ENCODE peak calls at places on chromosomes 16 and 17, in four cellular contexts. X, V, H and M are unnamed samples.

GRCh38 chr16:10356870-10357842 is 28.7 kb upstream of the ATF7IP2 start:
- DNase-seq in X (no peak), V (no peak), H (no peak), M (no peak)

GRCh38 chr17:17021194-17021863 is 20.9 kb upstream of the MPRIP start:
- DNase-seq in V (no peak), H (peak; percentile 86), X (peak; percentile 95), M (peak; percentile 57)

GRCh38 chr17:10141436-10141835 is 57.0 kb downstream of the GAS7 start:
- DNase-seq in X (no peak), H (no peak), V (no peak), M (no peak)

GRCh38 chr17:77771998-77772397 is 186.5 kb upstream of the TNRC6C start:
- DNase-seq in X (no peak), V (no peak), H (no peak), M (no peak)

GRCh38 chr17:63685021-63685420 is 14.9 kb downstream of the LIMD2 start:
- DNase-seq in X (no peak), V (no peak), H (no peak), M (no peak)

GRCh38 chr17:18381158-18381952 is 3.8 kb downstream of the EVPLL start:
- DNase-seq in H (no peak), V (peak; percentile 54), X (no peak), M (no peak)

GRCh38 chr17:2239882-2240430 is 63.6 kb downstream of the SMG6 start:
- DNase-seq in V (no peak), X (peak; percentile 73), H (peak; percentile 15), M (no peak)

GRCh38 chr17:74176546-74177001 is 26.9 kb upstream of the RPL38 start:
- DNase-seq in V (no peak), H (peak; percentile 72), X (peak; percentile 43), M (peak; percentile 44)

GRCh38 chr17:4167786-4168185 is 24.8 kb downstream of the CYB5D2 start:
- DNase-seq in H (no peak), X (no peak), V (no peak), M (no peak)

GRCh38 chr17:71412803-71413202 is 708.0 kb upstream of the SOX9 start:
- DNase-seq in X (peak; percentile 93), V (no peak), H (no peak), M (no peak)

GRCh38 chr17:33112763-33113162 is 121.1 kb downstream of the SPACA3 start:
- DNase-seq in V (no peak), X (no peak), H (no peak), M (no peak)

GRCh38 chr16:12362482-12363458 is 386.2 kb downstream of the SNX29 start:
- DNase-seq in X (no peak), V (no peak), H (peak; percentile 15), M (peak; percentile 46)

GRCh38 chr16:11098601-11099377 is 154.4 kb downstream of the CLEC16A start:
- DNase-seq in H (no peak), V (no peak), X (no peak), M (no peak)

GRCh38 chr17:48613862-48614694 is 1.0 kb downstream of the HOXB8 start:
- DNase-seq in X (no peak), H (no peak), V (no peak), M (no peak)

GRCh38 chr16:10957771-10958486 is 13.6 kb downstream of the CLEC16A start:
- DNase-seq in H (no peak), X (peak; percentile 64), V (no peak), M (no peak)

GRCh38 chr17:37019745-37020129 is 71.0 kb downstream of the AATF start:
- DNase-seq in H (no peak), V (no peak), X (no peak), M (no peak)

GRCh38 chr17:66165537-66166123 is 26.3 kb downstream of the CEP112 start:
- DNase-seq in X (no peak), H (no peak), V (no peak), M (no peak)

GRCh38 chr16:81469710-81470481 is 25.3 kb downstream of the CMIP start:
- DNase-seq in X (no peak), V (no peak), H (no peak), M (peak; percentile 34)

GRCh38 chr17:37026534-37026875 is 77.8 kb downstream of the AATF start:
- DNase-seq in H (no peak), V (no peak), X (no peak), M (no peak)

GRCh38 chr17:40094874-40095273 is 5.5 kb downstream of the NR1D1 start:
- DNase-seq in X (no peak), H (no peak), V (no peak), M (no peak)

GRCh38 chr17:7830616-7831015 is 3.4 kb upstream of the KDM6B start:
- DNase-seq in X (no peak), V (no peak), H (no peak), M (no peak)

GRCh38 chr16:89828199-89828869 is at the start of gene SPIRE2:
- DNase-seq in V (peak; percentile 74), X (peak; percentile 40), H (peak; percentile 83), M (peak; percentile 82)

GRCh38 chr17:27635275-27635823 is 4.4 kb downstream of the LGALS9 start:
- DNase-seq in X (no peak), H (no peak), V (no peak), M (no peak)

GRCh38 chr16:2032285-2033056 is 5.8 kb downstream of the NHERF2 start:
- DNase-seq in H (no peak), X (no peak), V (no peak), M (no peak)

GRCh38 chr16:47694543-47694942 is 233.4 kb downstream of the PHKB start:
- DNase-seq in H (no peak), X (no peak), V (no peak), M (no peak)

GRCh38 chr16:86457621-86458456 is 52.5 kb upstream of the FOXF1 start:
- DNase-seq in X (no peak), H (no peak), V (no peak), M (no peak)

GRCh38 chr17:9219631-9220415 is 198.5 kb downstream of the NTN1 start:
- DNase-seq in V (no peak), X (no peak), H (no peak), M (no peak)

GRCh38 chr17:68800731-68801130 is 154.5 kb downstream of the ABCA8 start:
- DNase-seq in V (no peak), X (no peak), H (no peak), M (no peak)

GRCh38 chr16:15548482-15548891 is 94.5 kb downstream of the MARF1 start:
- DNase-seq in H (no peak), V (no peak), X (no peak), M (no peak)

GRCh38 chr17:50840311-50840851 is 5.0 kb downstream of the WFIKKN2 start:
- DNase-seq in H (no peak), X (peak; percentile 35), V (no peak), M (no peak)

GRCh38 chr17:76598004-76598439 is 12.4 kb upstream of the ST6GALNAC2 start:
- DNase-seq in H (peak; percentile 8), V (no peak), X (no peak), M (no peak)

GRCh38 chr17:76593338-76593737 is 7.7 kb upstream of the ST6GALNAC2 start:
- DNase-seq in H (no peak), V (no peak), X (peak; percentile 92), M (no peak)

GRCh38 chr17:76597156-76598003 is 11.7 kb upstream of the ST6GALNAC2 start:
- DNase-seq in X (peak; percentile 67), H (no peak), V (peak; percentile 93), M (no peak)

GRCh38 chr17:76594676-76595075 is 9.0 kb upstream of the ST6GALNAC2 start:
- DNase-seq in X (no peak), V (no peak), H (no peak), M (no peak)

DNA sequence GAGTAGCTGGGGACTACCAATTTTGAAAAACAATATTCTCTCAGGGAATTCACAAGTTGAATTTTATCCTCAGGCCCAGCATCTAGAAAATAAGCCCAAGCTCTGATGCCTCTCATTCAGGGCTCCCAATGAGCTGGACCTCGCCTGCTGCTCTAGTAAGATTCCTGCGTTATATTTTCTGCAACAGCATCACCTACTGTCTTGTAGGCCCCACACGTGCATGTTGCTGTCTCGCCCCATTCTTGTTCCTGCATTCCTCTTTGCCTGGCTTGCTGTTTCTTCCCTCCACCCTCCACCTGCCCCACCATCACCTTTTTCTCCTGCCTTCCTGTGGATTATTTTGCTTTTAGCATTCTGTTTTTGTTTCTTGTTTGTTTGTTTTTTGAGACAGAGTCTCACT is 8.3 kb upstream of the ST6GALNAC2 start:
- DNase-seq in H (no peak), X (no peak), V (no peak), M (no peak)
- H3K4me1 ChIP-seq in H (no peaks in the 10 kb centered on the region), X (peaks cover 29% of the 10 kb centered on the region), V (peaks cover 13% of the 10 kb centered on the region), M (no peaks in the 10 kb centered on the region)

GRCh38 chr16:88130016-88130415 is 178.8 kb downstream of the BANP start:
- DNase-seq in H (no peak), X (no peak), V (no peak), M (no peak)

GRCh38 chr16:88130681-88131080 is 179.4 kb downstream of the BANP start:
- DNase-seq in V (no peak), X (no peak), H (no peak), M (no peak)

GRCh38 chr16:88131966-88132365 is 180.7 kb downstream of the BANP start:
- DNase-seq in H (no peak), X (no peak), V (no peak), M (no peak)

GRCh38 chr16:88132836-88133506 is 181.7 kb downstream of the BANP start:
- DNase-seq in V (no peak), X (no peak), H (no peak), M (no peak)

DNA sequence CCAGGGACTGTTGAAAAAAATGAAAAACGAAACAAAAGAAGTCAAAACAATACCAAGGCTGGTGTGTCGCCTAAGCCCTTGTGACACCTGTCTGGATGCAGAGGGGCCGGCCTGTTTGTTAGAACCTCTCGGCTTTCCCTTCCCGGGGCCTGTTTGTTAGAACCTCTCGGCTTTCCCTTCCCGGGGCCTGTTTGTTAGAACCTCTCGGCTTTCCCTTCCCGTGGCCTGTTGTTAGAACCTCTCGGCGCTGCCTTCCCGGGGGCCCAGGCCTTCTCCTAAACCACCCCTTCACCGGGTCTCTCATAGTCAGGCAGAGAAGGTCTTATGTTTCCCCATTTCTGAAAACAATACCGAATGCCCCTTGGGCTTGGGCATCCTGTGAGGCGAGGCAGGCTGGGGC is 180.0 kb downstream of the BANP start:
- DNase-seq in H (no peak), V (no peak), X (no peak), M (no peak)
- H3K4me1 ChIP-seq in H (no peaks in the 10 kb centered on the region), V (no peaks in the 10 kb centered on the region), X (no peaks in the 10 kb centered on the region), M (no peaks in the 10 kb centered on the region)

DNA sequence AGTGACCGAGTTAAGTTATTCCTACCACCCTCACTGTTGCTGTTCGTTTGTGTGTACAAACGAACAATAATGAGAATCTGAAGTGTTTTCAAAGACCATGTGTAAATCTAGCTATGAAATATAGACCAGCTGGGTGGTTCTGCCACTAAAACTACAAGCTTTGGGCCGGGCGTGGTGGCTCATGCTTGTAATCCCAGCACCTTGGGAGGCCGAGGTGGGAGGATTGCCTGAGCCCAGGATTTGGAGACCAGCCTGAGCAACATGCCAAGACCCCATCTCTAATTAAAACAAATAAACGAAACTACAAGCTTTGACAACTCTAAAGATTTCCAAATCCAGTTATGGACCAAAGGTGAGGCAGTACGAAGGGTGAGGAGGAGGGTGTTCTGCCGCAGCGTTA is 973 bp downstream of the RECQL5 start:
- DNase-seq in X (no peak), H (no peak), V (no peak), M (no peak)
- H3K4me1 ChIP-seq in X (peaks cover 21% of the 10 kb centered on the region), H (peaks cover 22% of the 10 kb centered on the region), V (peaks cover 11% of the 10 kb centered on the region), M (peaks cover 12% of the 10 kb centered on the region)

DNA sequence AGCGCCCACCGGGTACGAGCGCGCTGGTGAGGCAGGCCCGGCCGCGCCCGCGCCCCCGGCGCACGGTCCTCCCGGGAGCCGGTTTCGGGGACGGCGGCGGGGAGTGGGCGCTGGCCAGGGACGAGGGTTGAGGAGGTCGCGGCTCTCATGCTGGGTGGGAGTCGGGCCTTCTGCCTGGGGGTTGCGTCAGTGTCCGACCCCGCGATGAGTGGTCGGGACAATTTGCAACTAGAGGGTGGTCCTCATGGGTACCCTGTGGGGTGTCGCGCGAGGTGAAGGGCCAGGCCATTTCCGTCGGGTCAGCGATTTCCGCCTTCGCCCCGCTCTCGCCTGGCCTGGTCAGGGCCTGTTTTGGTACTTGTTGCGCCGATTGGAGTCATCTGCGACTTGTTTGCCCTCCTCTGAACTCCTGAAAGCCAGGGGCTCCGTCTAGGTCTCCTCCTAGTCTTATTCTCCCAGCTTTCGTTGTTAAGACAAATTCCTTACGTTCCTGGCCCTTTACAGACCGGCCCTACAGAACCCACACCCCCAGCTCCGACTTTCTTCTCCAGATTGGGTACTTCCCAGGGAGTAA is 14.9 kb downstream of the NAA60 start:
- DNase-seq in H (peak; percentile 33), X (no peak), V (peak; percentile 58), M (peak; percentile 38)
- H3K4me1 ChIP-seq in H (peaks cover 70% of the 10 kb centered on the region), X (peaks cover 20% of the 10 kb centered on the region), V (peaks cover 29% of the 10 kb centered on the region), M (peaks cover 70% of the 10 kb centered on the region)